ENCODE peak calls at places on chromosomes 5 and 9, in six cellular contexts. S is mucosa of descending colon, H is uterus, M is Caco-2, Q is pancreas, U is cardiac muscle cell. Z is an unnamed sample. For H3K36me3 and H3K4me1, the result is how much of the 10 kb centered on the place peaks cover.

GRCh38 chr9:135514342-135515082 is 6.7 kb upstream of the LCN1 start:
- DNase-seq in S (no peak), H (no peak), M (no peak), Q (no peak), U (no peak), Z (no peak)

GRCh38 chr5:141513021-141513626 is 24.2 kb downstream of the PCDHGC5 start:
- DNase-seq in S (peak), H (no peak), M (no peak), Q (no peak), U (peak), Z (peak)

GRCh38 chr5:606526-607399 is 5.4 kb upstream of the CEP72 start:
- DNase-seq in S (peak), H (no peak), M (peak), Q (peak), U (no peak), Z (no peak)

GRCh38 chr9:127905788-127906191 is 6.4 kb upstream of the ST6GALNAC6 start:
- DNase-seq in S (peak), H (peak), M (no peak), Q (no peak), U (no peak), Z (peak)

GRCh38 chr5:148107608-148108007 is 43.8 kb downstream of the SPINK5 start:
- DNase-seq in S (no peak), H (no peak), M (no peak), Q (no peak), U (peak), Z (no peak)

GRCh38 chr5:1412163-1412562 is 33.1 kb downstream of the SLC6A3 start:
- DNase-seq in S (peak), H (no peak), M (no peak), Q (no peak), U (no peak), Z (peak)

GRCh38 chr9:112866662-112867274 is 23.9 kb downstream of the SLC46A2 start:
- DNase-seq in S (no peak), H (no peak), M (peak), Q (no peak), U (no peak), Z (no peak)

GRCh38 chr5:137733922-137734695 is 1.8 kb downstream of the KLHL3 start:
- DNase-seq in S (no peak), H (no peak), M (no peak), Q (no peak), U (no peak), Z (no peak)

GRCh38 chr9:14719231-14719923 is 3.2 kb downstream of the CER1 start:
- DNase-seq in S (no peak), H (no peak), M (no peak), Q (no peak), U (no peak), Z (no peak)

GRCh38 chr9:92668746-92669526 is 995 bp downstream of the IPPK start:
- DNase-seq in S (no peak), H (no peak), M (peak), Q (no peak), U (peak), Z (peak)

GRCh38 chr5:37926732-37927131 is 86.9 kb upstream of the GDNF start:
- DNase-seq in S (no peak), H (no peak), M (no peak), Q (no peak), U (no peak), Z (no peak)
- TF ChIP-seq CTCF in S (no peak), H (no peak), M (no peak), Q (no peak), U (no peak), Z (no peak)

GRCh38 chr9:131178895-131179294 is 53.5 kb downstream of the NUP214 start:
- DNase-seq in S (no peak), H (no peak), M (no peak), Q (no peak), U (no peak), Z (no peak)

GRCh38 chr9:131179561-131180219 is 54.3 kb downstream of the NUP214 start:
- DNase-seq in S (no peak), H (no peak), M (no peak), Q (no peak), U (no peak), Z (no peak)

GRCh38 chr9:131178382-131178781 is 53.0 kb downstream of the NUP214 start:
- DNase-seq in S (peak), H (peak), M (peak), Q (peak), U (peak), Z (peak)

GRCh38 chr9:131173995-131174394 is 48.6 kb downstream of the NUP214 start:
- DNase-seq in S (no peak), H (no peak), M (no peak), Q (no peak), U (no peak), Z (no peak)

GRCh38 chr9:131174681-131175239 is 49.4 kb downstream of the NUP214 start:
- DNase-seq in S (no peak), H (no peak), M (no peak), Q (no peak), U (no peak), Z (no peak)
- H3K36me3 ChIP-seq in S (under half), H (under half), M (under half), Q (under half), U (under half), Z (half or more)

GRCh38 chr9:137422668-137423000 is 328 bp downstream of the EXD3 start:
- DNase-seq in S (peak), H (no peak), M (no peak), Q (no peak), U (peak), Z (peak)
- H3K4me1 ChIP-seq in S (under half), H (under half), M (under half), Q (under half), U (under half), Z (under half)

GRCh38 chr5:59260973-59261372 is 632.6 kb downstream of the PDE4D start:
- DNase-seq in S (no peak), H (no peak), M (no peak), Q (no peak), U (no peak), Z (no peak)
- TF ChIP-seq CTCF in S (no peak), H (no peak), M (no peak), Q (no peak), U (no peak), Z (no peak)

GRCh38 chr9:110768887-110769286 is 100.3 kb downstream of the MUSK start:
- DNase-seq in S (no peak), H (no peak), M (no peak), Q (no peak), U (no peak), Z (no peak)
- H3K36me3 ChIP-seq in S (under half), H (under half), M (under half), Q (under half), U (under half), Z (under half)

DNA sequence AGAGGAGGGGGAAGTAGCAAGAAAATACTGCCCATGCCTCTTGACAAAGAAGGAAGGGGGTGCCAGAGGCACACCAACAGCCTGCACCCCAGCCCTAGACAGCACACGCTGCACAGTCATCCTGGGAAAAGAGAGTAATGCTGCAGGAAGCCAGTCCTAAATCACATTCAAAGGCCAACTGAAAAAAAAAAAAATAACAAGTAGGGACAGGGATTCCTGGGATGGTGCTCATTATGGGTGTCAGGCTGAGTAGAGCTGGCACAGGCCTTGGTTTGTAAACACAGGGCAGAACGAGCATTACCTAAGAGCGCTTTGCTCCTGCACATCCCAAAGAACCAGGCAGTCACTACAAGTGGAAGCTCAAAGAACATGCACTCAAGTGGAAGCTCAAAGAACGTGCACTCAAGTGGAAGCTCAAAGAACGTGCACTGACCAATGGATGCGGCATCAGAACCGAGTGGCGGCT is 7.8 kb downstream of the RAPGEF1 start:
- DNase-seq in S (no peak), H (no peak), M (no peak), Q (no peak), U (no peak), Z (no peak)
- H3K4me1 ChIP-seq in S (half or more), H (under half), M (half or more), Q (half or more), U (under half), Z (half or more)

GRCh38 chr9:136975624-136976023 is 1.7 kb upstream of the PTGDS start:
- DNase-seq in S (no peak), H (no peak), M (no peak), Q (no peak), U (no peak), Z (peak)
- TF ChIP-seq CTCF in S (no peak), H (no peak), M (no peak), Q (no peak), U (peak), Z (peak)

GRCh38 chr9:136824496-136825225 is 16.9 kb downstream of the RABL6 start:
- DNase-seq in S (no peak), H (no peak), M (no peak), Q (peak), U (no peak), Z (no peak)
- H3K36me3 ChIP-seq in S (under half), H (under half), M (under half), Q (under half), U (under half), Z (under half)

GRCh38 chr5:136034976-136035375 is 6.2 kb downstream of the TGFBI start:
- DNase-seq in S (no peak), H (no peak), M (no peak), Q (no peak), U (no peak), Z (peak)
- H3K4me1 ChIP-seq in S (under half), H (under half), M (under half), Q (under half), U (under half), Z (under half)

Z was measured in heart left ventricle.